ENCODE peak calls at places on chromosomes 4 and X, in five cellular contexts. V, N, U, O and Z are unnamed samples.

GRCh38 chrX:114087543-114087942 is 496.3 kb upstream of the HTR2C start:
- DNase-seq in V (no peak), N (no peak), U (no peak), O (no peak), Z (no peak)

GRCh38 chr4:38509551-38509950 is 154.4 kb upstream of the KLF3 start:
- DNase-seq in V (no peak), N (no peak), U (no peak), O (no peak), Z (no peak)

GRCh38 chr4:146952896-146953295 is 7.2 kb upstream of the TTC29 start:
- DNase-seq in V (no peak), N (no peak), U (no peak), O (no peak), Z (no peak)

GRCh38 chr4:25859429-25860148 is 3.2 kb downstream of the SEL1L3 start:
- DNase-seq in V (no peak), N (no peak), U (no peak), O (no peak), Z (no peak)

GRCh38 chrX:40543661-40544328 is 37.0 kb upstream of the ATP6AP2 start:
- DNase-seq in V (peak; percentile 43), N (no peak), U (peak; percentile 21), O (no peak), Z (peak; percentile 29)

GRCh38 chrX:68997461-68997860 is 167.8 kb downstream of the PJA1 start:
- DNase-seq in V (no peak), N (no peak), U (no peak), O (no peak), Z (no peak)

GRCh38 chrX:112803060-112803459 is 37.6 kb downstream of the AMOT start:
- DNase-seq in V (no peak), N (no peak), U (no peak), O (no peak), Z (no peak)

GRCh38 chr4:176195184-176195978 is at the start of gene SPATA4:
- DNase-seq in V (peak; percentile 93), N (peak; percentile 93), U (peak; percentile 57), O (peak; percentile 93), Z (peak; percentile 69)

GRCh38 chrX:318739-319578 is at the start of gene GTPBP6:
- DNase-seq in V (peak; percentile 100), N (peak; percentile 100), U (peak; percentile 99), O (peak; percentile 100), Z (peak; percentile 99)

GRCh38 chr4:56843421-56843899 is 22.0 kb upstream of the SPINK2 start:
- DNase-seq in V (no peak), N (no peak), U (no peak), O (no peak), Z (no peak)

GRCh38 chr4:65508169-65508568 is 162.1 kb downstream of the EPHA5 start:
- DNase-seq in V (peak; percentile 40), N (no peak), U (no peak), O (no peak), Z (peak; percentile 1)

GRCh38 chr4:182770969-182771330 is 146.2 kb downstream of the DCTD start:
- DNase-seq in V (no peak), N (no peak), U (no peak), O (no peak), Z (no peak)

GRCh38 chr4:15958562-15958961 is 4.4 kb downstream of the FGFBP2 start:
- DNase-seq in V (no peak), N (no peak), U (no peak), O (no peak), Z (no peak)

GRCh38 chr4:4542824-4543485 is 1.1 kb upstream of the STX18 start:
- DNase-seq in V (peak; percentile 40), N (no peak), U (no peak), O (no peak), Z (no peak)

DNA sequence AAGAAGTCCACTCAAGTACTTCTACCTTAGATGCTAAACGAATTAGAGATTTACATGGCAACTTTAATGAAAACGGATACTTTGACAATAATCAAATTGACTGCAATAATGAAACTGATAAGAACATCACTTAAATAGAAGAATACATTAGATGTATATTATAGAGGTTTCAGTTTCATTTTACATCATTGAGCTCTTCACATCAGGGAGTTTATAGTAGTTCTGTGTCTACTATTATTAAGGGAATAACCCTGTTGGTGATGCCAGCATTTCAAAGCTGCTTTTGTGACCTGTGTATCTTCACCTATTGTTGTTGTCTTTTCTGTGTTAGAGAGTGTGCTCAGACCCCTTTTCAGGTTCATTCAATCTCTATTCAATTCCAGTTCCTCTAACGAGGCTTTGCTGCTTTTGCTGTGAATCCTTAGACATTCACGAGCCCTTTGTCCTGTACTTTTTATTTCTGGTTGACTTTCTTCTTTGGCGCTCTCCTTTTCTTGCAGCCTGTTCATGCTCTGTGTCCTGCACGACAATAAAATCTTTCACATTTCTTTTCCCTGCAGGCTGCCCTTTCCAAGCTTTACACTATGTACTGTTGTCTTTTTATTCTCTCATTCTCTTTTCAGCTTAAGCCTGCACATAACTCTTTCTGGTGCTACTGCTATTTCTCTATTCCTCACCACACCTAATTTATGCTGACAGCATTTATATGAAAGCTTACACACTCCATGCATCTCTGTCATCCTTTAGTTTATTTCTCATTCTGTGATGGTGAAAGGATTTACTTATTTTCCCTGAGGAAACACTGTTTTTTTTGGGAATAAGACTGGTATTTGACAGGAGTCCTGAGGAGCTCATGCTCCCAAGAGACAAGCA is 232.1 kb downstream of the CPE start:
- DNase-seq in V (no peak), N (no peak), U (no peak), O (no peak), Z (no peak)
- H3K4me3 ChIP-seq in V (no peak overlapping the region), N (no peak overlapping the region), U (no peak overlapping the region), O (no peak overlapping the region), Z (no peak overlapping the region)

DNA sequence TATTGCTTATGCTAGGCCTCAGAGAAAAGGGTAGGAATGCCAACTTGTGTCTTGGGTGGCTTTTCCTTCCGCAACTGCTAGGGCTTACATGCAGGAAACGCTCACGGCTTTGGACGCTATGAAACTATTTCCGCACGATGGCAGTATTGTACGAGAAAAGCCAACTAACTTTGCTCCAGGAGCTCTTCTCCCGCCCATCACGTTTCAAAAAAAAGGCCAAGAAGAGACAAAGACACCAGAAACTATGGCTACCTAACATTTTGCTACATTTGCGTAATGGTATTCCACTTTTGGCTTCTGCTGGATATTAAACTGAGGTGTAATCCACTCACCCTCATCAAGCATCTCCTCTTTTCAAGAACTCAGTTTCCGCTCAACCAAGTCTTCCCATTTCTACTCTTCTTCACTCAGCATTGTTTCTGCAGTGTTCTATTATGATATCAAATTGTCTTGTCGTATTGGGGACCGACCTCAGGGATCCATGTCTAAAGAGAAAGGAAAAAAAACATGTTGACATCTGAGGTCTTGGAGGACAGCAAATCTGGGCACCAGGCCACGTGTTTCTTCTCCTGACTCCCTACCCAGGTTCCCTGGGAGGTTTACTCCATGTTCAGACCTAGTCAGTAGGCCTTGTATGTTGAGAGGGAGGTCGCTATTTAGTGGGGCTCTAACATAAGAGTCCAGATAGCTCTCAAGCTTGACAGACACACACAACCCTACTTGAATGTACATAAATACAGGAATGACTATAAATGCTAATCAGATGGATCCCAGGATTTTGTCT is 239.4 kb upstream of the STK26 start:
- DNase-seq in V (no peak), N (no peak), U (no peak), O (no peak), Z (no peak)
- TF ChIP-seq CTCF in V (no peak), N (peak; percentile 30), U (no peak), O (peak; percentile 15), Z (no peak)

DNA sequence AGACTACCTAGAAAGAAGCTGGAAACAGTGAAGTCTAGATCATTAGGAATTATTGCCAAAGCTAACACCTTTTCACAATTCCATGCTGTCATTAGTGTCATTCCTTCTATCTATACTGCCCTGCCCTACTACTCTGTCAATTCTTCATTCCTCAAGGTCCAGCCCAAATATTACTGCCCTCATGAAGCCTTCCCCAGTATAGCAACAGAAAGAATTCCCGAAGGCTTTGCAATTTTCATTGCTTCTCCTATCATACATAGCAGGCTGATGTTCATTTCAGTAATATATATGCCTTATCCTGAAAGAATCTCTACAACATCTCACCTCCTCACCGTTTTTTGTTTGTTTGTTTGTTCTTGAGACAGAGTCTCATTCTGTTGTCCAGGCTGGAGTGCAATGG is 63.9 kb downstream of the APBB2 start:
- DNase-seq in V (no peak), N (no peak), U (no peak), O (no peak), Z (no peak)
- H3K4me3 ChIP-seq in V (no peak overlapping the region), N (no peak overlapping the region), U (no peak overlapping the region), O (no peak overlapping the region), Z (no peak overlapping the region)

DNA sequence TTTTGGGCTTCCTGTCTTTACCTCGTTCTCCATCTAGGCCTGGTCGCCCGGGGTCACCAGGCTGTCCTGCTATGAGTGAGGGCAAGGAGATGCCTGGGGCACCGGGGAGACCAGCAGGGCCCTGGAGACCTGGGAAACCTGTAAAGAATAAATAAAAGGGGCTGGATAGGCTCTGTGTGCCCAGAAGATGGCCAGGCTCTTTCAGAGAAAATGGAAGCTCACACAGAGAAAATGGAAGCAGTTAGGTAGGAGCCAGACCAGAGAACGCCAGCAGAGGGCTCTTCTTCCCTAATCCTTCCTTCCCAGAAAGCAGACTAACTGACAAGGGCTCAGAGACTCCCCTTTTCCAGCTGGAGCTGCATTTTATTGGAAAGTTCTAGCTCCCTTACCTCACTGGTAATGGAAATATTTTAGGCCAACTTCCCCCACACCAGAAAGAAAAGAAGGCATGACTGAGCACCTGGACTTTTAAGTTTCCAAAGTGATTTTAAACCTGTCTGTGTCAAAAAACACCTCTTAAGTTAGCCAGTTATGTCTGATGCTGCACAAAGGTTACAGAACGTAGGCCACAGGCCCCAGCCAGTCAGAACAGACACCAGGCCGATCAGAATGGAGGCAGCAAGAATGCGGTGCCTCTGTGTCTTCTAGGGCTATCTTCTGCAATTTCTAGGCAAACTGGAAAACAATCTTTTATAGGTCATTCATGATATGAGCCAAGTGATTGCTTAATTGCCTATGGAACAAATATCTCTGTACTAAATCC is 74.0 kb downstream of the ATG4A start:
- DNase-seq in V (peak; percentile 29), N (no peak), U (peak; percentile 27), O (no peak), Z (peak; percentile 4)
- TF ChIP-seq CTCF in V (peak; percentile 55), N (no peak), U (peak; percentile 40), O (no peak), Z (peak; percentile 60)

DNA sequence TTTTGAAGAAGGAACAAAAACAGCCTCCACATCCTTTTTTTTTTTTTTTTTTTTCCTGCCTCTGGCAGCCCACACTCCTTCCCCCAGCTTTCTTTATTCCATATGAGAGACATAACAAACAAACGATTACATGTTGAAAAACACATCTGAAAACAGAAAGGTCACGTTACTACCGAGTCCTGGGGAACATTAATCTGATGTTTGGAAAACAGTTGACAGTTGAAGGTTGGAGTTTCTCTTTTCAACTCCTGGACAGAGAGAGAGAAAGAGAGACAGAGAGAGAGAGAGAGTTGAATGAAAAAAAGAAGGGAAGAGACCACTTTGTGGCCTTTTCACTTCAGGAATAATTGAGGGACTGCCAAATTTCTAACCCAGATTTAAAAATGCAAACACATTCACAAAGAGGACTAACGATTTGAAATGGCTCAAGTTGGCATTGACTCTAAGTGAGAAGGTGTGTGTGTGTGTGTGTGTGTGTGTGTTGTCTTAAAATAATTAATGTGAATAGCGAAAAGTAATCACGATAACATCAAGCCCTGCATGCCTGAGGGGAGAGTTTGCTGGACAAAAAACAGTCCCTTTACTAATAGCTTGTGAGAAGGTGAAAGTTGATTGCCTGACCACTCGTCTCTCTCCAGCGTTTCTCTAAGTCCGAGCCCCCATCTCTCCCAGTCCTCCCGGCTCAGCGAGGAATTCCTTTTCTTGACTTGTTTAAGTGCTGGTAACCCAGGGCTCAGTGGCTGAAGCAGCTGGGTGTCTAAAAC is 67.3 kb downstream of the FBXO8 start:
- DNase-seq in V (no peak), N (no peak), U (no peak), O (no peak), Z (no peak)
- H3K4me3 ChIP-seq in V (no peak overlapping the region), N (no peak overlapping the region), U (no peak overlapping the region), O (no peak overlapping the region), Z (no peak overlapping the region)